ENCODE peak calls at places on chromosomes 11 and 22, in five cellular contexts. O is anterior cingulate cortex; L is cardiac fibroblast; S is CD8-positive, alpha-beta T cell; Z is GM04503. M is an unnamed sample.

GRCh38 chr11:77267910-77268309 is 33.6 kb downstream of the GDPD4 start:
- DNase-seq in O (no peak), L (peak), S (no peak), Z (peak), M (no peak)

GRCh38 chr11:69439651-69440464 is 41.6 kb upstream of the LINC01488 start:
- DNase-seq in O (no peak), L (no peak), S (no peak), Z (no peak), M (no peak)

GRCh38 chr11:8354622-8355417 is 91.1 kb upstream of the LMO1 start:
- DNase-seq in O (peak), L (no peak), S (no peak), Z (no peak), M (no peak)

GRCh38 chr11:60871378-60872061 is 4.2 kb downstream of the ZP1 start:
- DNase-seq in O (no peak), L (peak), S (no peak), Z (no peak), M (no peak)

GRCh38 chr11:75946531-75947530 is 131.8 kb downstream of the UVRAG start:
- DNase-seq in O (no peak), L (peak), S (no peak), Z (no peak), M (peak)

GRCh38 chr11:61682093-61682732 is 2.0 kb downstream of the DAGLA start:
- DNase-seq in O (no peak), L (no peak), S (no peak), Z (no peak), M (no peak)

GRCh38 chr22:37417737-37418348 is 9.4 kb downstream of the ELFN2 start:
- DNase-seq in O (no peak), L (no peak), S (no peak), Z (no peak), M (no peak)

GRCh38 chr11:67022341-67022933 is 497 bp upstream of the SYT12 start:
- DNase-seq in O (no peak), L (peak), S (no peak), Z (no peak), M (no peak)

GRCh38 chr22:30016596-30016995 is 63.7 kb upstream of the HORMAD2 start:
- DNase-seq in O (no peak), L (no peak), S (no peak), Z (no peak), M (no peak)

GRCh38 chr11:28878025-28878424 is 769.8 kb downstream of the METTL15 start:
- DNase-seq in O (no peak), L (peak), S (no peak), Z (peak), M (no peak)

GRCh38 chr22:28780296-28780695 is 7.8 kb downstream of the CCDC117 start:
- DNase-seq in O (no peak), L (no peak), S (no peak), Z (no peak), M (no peak)

GRCh38 chr11:72411623-72412532 is 22.5 kb downstream of the CLPB start:
- DNase-seq in O (peak), L (no peak), S (no peak), Z (no peak), M (peak)

GRCh38 chr22:24420977-24421343 is 6.4 kb upstream of the ADORA2A start:
- DNase-seq in O (no peak), L (no peak), S (no peak), Z (no peak), M (no peak)

GRCh38 chr22:38203090-38203810 is 1.5 kb downstream of the MAFF start:
- DNase-seq in O (no peak), L (no peak), S (no peak), Z (no peak), M (no peak)

GRCh38 chr11:67287355-67288197 is 1.5 kb upstream of the ANKRD13D start:
- DNase-seq in O (no peak), L (no peak), S (peak), Z (no peak), M (no peak)

GRCh38 chr11:6735306-6735705 is 36.5 kb downstream of the OR2AG2 start:
- DNase-seq in O (no peak), L (no peak), S (no peak), Z (no peak), M (no peak)

GRCh38 chr22:49515486-49515885 is 312.2 kb downstream of the BRD1 start:
- DNase-seq in O (no peak), L (no peak), S (no peak), Z (no peak), M (no peak)

GRCh38 chr11:101113540-101113939 is 16.1 kb downstream of the PGR start:
- DNase-seq in O (no peak), L (no peak), S (no peak), Z (no peak), M (no peak)

GRCh38 chr11:7977251-7977917 is 9.8 kb upstream of the EIF3F start:
- DNase-seq in O (no peak), L (peak), S (no peak), Z (peak), M (no peak)

GRCh38 chr22:39871008-39871798 is 22.4 kb downstream of the ENTHD1 start:
- DNase-seq in O (no peak), L (no peak), S (no peak), Z (no peak), M (no peak)

GRCh38 chr22:20128902-20129746 is 2.5 kb upstream of the ZDHHC8 start:
- DNase-seq in O (no peak), L (peak), S (peak), Z (no peak), M (no peak)

GRCh38 chr22:46598737-46599424 is 21.3 kb upstream of the GRAMD4 start:
- DNase-seq in O (no peak), L (no peak), S (no peak), Z (no peak), M (no peak)

GRCh38 chr11:68202165-68202564 is 10.9 kb downstream of the KMT5B start:
- DNase-seq in O (no peak), L (no peak), S (no peak), Z (no peak), M (no peak)

GRCh38 chr11:61361237-61361636 is 445 bp downstream of the CYB561A3 start:
- DNase-seq in O (no peak), L (no peak), S (no peak), Z (no peak), M (no peak)

GRCh38 chr11:291281-292210 is 2.6 kb downstream of the PGGHG start:
- DNase-seq in O (no peak), L (no peak), S (peak), Z (no peak), M (no peak)

GRCh38 chr11:4480577-4481539 is 1.6 kb upstream of the OR52K1 start:
- DNase-seq in O (no peak), L (no peak), S (no peak), Z (peak), M (no peak)

GRCh38 chr22:29302681-29303465 is 3.6 kb upstream of the GAS2L1 start:
- DNase-seq in O (no peak), L (no peak), S (no peak), Z (no peak), M (no peak)

GRCh38 chr11:25566298-25567200 is 765.4 kb upstream of the ANO3 start:
- DNase-seq in O (no peak), L (peak), S (no peak), Z (no peak), M (no peak)

GRCh38 chr11:33178443-33179154 is 17.3 kb upstream of the CSTF3 start:
- DNase-seq in O (no peak), L (no peak), S (no peak), Z (no peak), M (no peak)

GRCh38 chr11:113034591-113034990 is 73.4 kb downstream of the NCAM1 start:
- DNase-seq in O (no peak), L (no peak), S (no peak), Z (no peak), M (no peak)

GRCh38 chr22:36659762-36660509 is 43.6 kb downstream of the CACNG2 start:
- DNase-seq in O (peak), L (peak), S (no peak), Z (peak), M (peak)

M was measured in globus pallidus.